ENCODE peak calls at places on chromosomes 5 and 9, in five cellular contexts. J, A, T, F and N are unnamed samples.

GRCh38 chr9:92714016-92714415 is 44.1 kb upstream of the IPPK start:
- DNase-seq in J (no peak), A (no peak), T (no peak), F (no peak), N (no peak)

GRCh38 chr5:14069021-14069420 is 74.1 kb upstream of the TRIO start:
- DNase-seq in J (no peak), A (no peak), T (no peak), F (no peak), N (no peak)

GRCh38 chr5:73617510-73618279 is 8.3 kb upstream of the ARHGEF28 start:
- DNase-seq in J (no peak), A (no peak), T (no peak), F (no peak), N (peak; percentile 48)

GRCh38 chr9:19408316-19408692 is 505 bp upstream of the ACER2 start:
- DNase-seq in J (no peak), A (no peak), T (no peak), F (no peak), N (no peak)

GRCh38 chr9:83964973-83965349 is 15.1 kb downstream of the HNRNPK start:
- DNase-seq in J (no peak), A (no peak), T (no peak), F (no peak), N (no peak)

GRCh38 chr9:26710008-26710407 is 182.6 kb downstream of the CAAP1 start:
- DNase-seq in J (no peak), A (no peak), T (no peak), F (no peak), N (no peak)

GRCh38 chr5:132195727-132196126 is 31.9 kb downstream of the P4HA2 start:
- DNase-seq in J (no peak), A (no peak), T (no peak), F (no peak), N (no peak)

GRCh38 chr5:132810605-132811004 is 2.5 kb upstream of the SOWAHA start:
- DNase-seq in J (no peak), A (no peak), T (no peak), F (no peak), N (no peak)

GRCh38 chr5:26669031-26669430 is 369.4 kb downstream of the CDH9 start:
- DNase-seq in J (no peak), A (no peak), T (no peak), F (no peak), N (no peak)

GRCh38 chr9:13064060-13064459 is 215.4 kb downstream of the MPDZ start:
- DNase-seq in J (no peak), A (no peak), T (no peak), F (no peak), N (no peak)

GRCh38 chr5:83474986-83475385 is 3.4 kb downstream of the VCAN start:
- DNase-seq in J (no peak), A (no peak), T (no peak), F (no peak), N (peak; percentile 26)

GRCh38 chr9:29548436-29548835 is 1975.2 kb upstream of the C9orf72 start:
- DNase-seq in J (no peak), A (no peak), T (no peak), F (no peak), N (no peak)

GRCh38 chr9:128007566-128008138 is 26.9 kb upstream of the EEIG1 start:
- DNase-seq in J (peak; percentile 86), A (no peak), T (no peak), F (peak; percentile 83), N (peak; percentile 42)

GRCh38 chr5:113117543-113118110 is 141.0 kb downstream of the DCP2 start:
- DNase-seq in J (no peak), A (no peak), T (no peak), F (no peak), N (peak; percentile 85)

GRCh38 chr5:154179846-154180710 is 10.5 kb upstream of the GALNT10 start:
- DNase-seq in J (no peak), A (no peak), T (peak; percentile 52), F (no peak), N (peak; percentile 62)

GRCh38 chr5:97046270-97046982 is 96.0 kb downstream of the LIX1 start:
- DNase-seq in J (no peak), A (peak; percentile 2), T (no peak), F (no peak), N (peak; percentile 19)

GRCh38 chr9:136228107-136228875 is 17.3 kb downstream of the QSOX2 start:
- DNase-seq in J (no peak), A (peak; percentile 58), T (peak; percentile 75), F (no peak), N (peak; percentile 96)

GRCh38 chr5:71891856-71892255 is 172.8 kb downstream of the CARTPT start:
- DNase-seq in J (no peak), A (no peak), T (peak; percentile 38), F (no peak), N (peak; percentile 29)

GRCh38 chr9:14358523-14358922 is 44.6 kb upstream of the NFIB start:
- DNase-seq in J (no peak), A (no peak), T (peak; percentile 62), F (no peak), N (peak; percentile 19)

GRCh38 chr9:92245005-92245797 is 48.3 kb downstream of the IARS1 start:
- DNase-seq in J (no peak), A (peak; percentile 78), T (peak; percentile 70), F (no peak), N (peak; percentile 51)